ENCODE peak calls at places on chromosomes 13 and 19, in seven cellular contexts. F, B, M, L, R, P and O are unnamed samples.

GRCh38 chr19:47518139-47518538 is 3.3 kb upstream of the NAPA start:
- DNase-seq in R (no peak), M (no peak), F (peak; percentile 58), L (no peak), B (no peak), P (no peak), O (no peak)

GRCh38 chr13:48715977-48716376 is 62.2 kb downstream of the CYSLTR2 start:
- DNase-seq in R (no peak), B (no peak), L (no peak), P (no peak), M (no peak), F (no peak), O (no peak)

GRCh38 chr13:99199541-99200432 is 867 bp upstream of the UBAC2 start:
- DNase-seq in B (no peak), M (no peak), R (no peak), F (no peak), P (no peak), L (no peak), O (no peak)

GRCh38 chr13:106637519-106637918 is 69.6 kb upstream of the ARGLU1 start:
- DNase-seq in M (no peak), B (no peak), R (no peak), P (no peak), F (no peak), L (no peak), O (no peak)

GRCh38 chr13:30346159-30346788 is 38.9 kb upstream of the KATNAL1 start:
- DNase-seq in R (no peak), F (peak; percentile 36), P (no peak), M (no peak), L (no peak), B (no peak), O (peak; percentile 43)

GRCh38 chr13:59422646-59423045 is 741.1 kb downstream of the DIAPH3 start:
- DNase-seq in L (no peak), P (no peak), M (no peak), B (no peak), R (peak; percentile 12), F (no peak), O (no peak)

GRCh38 chr13:28492527-28493367 is 2.2 kb downstream of the FLT1 start:
- DNase-seq in F (no peak), L (no peak), M (no peak), R (no peak), B (no peak), P (no peak), O (no peak)

GRCh38 chr19:15456871-15457700 is 7.3 kb downstream of the RASAL3 start:
- DNase-seq in R (no peak), L (no peak), P (no peak), B (no peak), M (no peak), F (no peak), O (peak; percentile 58)

GRCh38 chr13:113656831-113657671 is 947 bp downstream of the ATP4B start:
- DNase-seq in L (peak; percentile 39), P (peak; percentile 87), F (no peak), M (no peak), B (peak; percentile 8), R (no peak), O (no peak)

GRCh38 chr19:1749373-1750342 is 3.6 kb upstream of the ONECUT3 start:
- DNase-seq in M (no peak), B (no peak), L (no peak), P (no peak), F (no peak), R (no peak), O (no peak)

GRCh38 chr19:7742991-7743390 is 4.3 kb downstream of the CD209 start:
- DNase-seq in F (no peak), P (peak; percentile 45), R (no peak), B (no peak), L (no peak), M (no peak), O (no peak)

GRCh38 chr19:17778621-17779280 is 16.2 kb upstream of the B3GNT3 start:
- DNase-seq in P (no peak), M (no peak), F (no peak), L (no peak), R (no peak), B (no peak), O (no peak)

GRCh38 chr13:50229935-50230334 is 214.7 kb downstream of the KCNRG start:
- DNase-seq in L (no peak), R (no peak), F (no peak), B (no peak), M (no peak), P (no peak), O (no peak)

GRCh38 chr19:16856091-16856490 is 26.9 kb downstream of the SIN3B start:
- DNase-seq in F (no peak), B (no peak), M (no peak), L (no peak), R (no peak), P (no peak), O (no peak)

GRCh38 chr19:29881386-29881785 is 60.7 kb upstream of the URI1 start:
- DNase-seq in F (no peak), B (no peak), L (no peak), P (no peak), R (peak; percentile 18), M (no peak), O (no peak)

GRCh38 chr19:36488118-36488815 is 1.1 kb downstream of the ZNF566 start:
- DNase-seq in R (peak; percentile 53), F (no peak), P (no peak), B (no peak), M (no peak), L (no peak), O (no peak)

GRCh38 chr13:42969558-42970172 is 22.4 kb downstream of the EPSTI1 start:
- DNase-seq in R (peak; percentile 69), B (peak; percentile 71), L (peak; percentile 70), F (peak; percentile 45), P (no peak), M (peak; percentile 85), O (peak; percentile 92)

GRCh38 chr13:94291631-94292322 is 187.7 kb downstream of the DCT start:
- DNase-seq in F (no peak), L (no peak), B (no peak), M (no peak), R (no peak), P (no peak), O (no peak)

GRCh38 chr19:2627319-2627829 is 75.1 kb downstream of the GNG7 start:
- DNase-seq in M (peak; percentile 85), R (peak; percentile 99), L (peak; percentile 45), P (no peak), F (no peak), B (peak; percentile 41), O (peak; percentile 63)

GRCh38 chr19:35262101-35262761 is 6.5 kb upstream of the USF2 start:
- DNase-seq in R (no peak), B (no peak), F (no peak), M (no peak), P (peak; percentile 74), L (no peak), O (peak; percentile 23)

GRCh38 chr19:16888629-16889371 is at the start of gene F2RL3:
- DNase-seq in M (peak; percentile 72), B (peak; percentile 70), P (no peak), L (no peak), R (peak; percentile 22), F (no peak), O (peak; percentile 51)

GRCh38 chr13:94617389-94618000 is 15.8 kb downstream of the GPR180 start:
- DNase-seq in F (no peak), P (no peak), R (no peak), L (peak; percentile 10), B (no peak), M (no peak), O (no peak)

GRCh38 chr19:46386151-46386550 is 27.2 kb downstream of the CCDC8 start:
- DNase-seq in L (no peak), R (no peak), P (peak; percentile 79), B (no peak), M (no peak), F (no peak), O (no peak)

GRCh38 chr13:27442071-27442647 is 8.2 kb downstream of the MTIF3 start:
- DNase-seq in P (no peak), L (no peak), M (no peak), B (no peak), R (no peak), F (no peak), O (no peak)

GRCh38 chr19:2188708-2189385 is 25.1 kb downstream of the DOT1L start:
- DNase-seq in L (no peak), M (no peak), R (peak; percentile 86), B (no peak), F (no peak), P (no peak), O (no peak)

GRCh38 chr19:42295831-42296525 is 6.0 kb upstream of the PRR19 start:
- DNase-seq in R (peak; percentile 41), M (peak; percentile 80), P (no peak), F (peak; percentile 75), B (peak; percentile 85), L (peak; percentile 69), O (peak; percentile 89)